ENCODE peak calls at places on chromosomes 7 and 10, in four cellular contexts. M, K, I and B are unnamed samples.

GRCh38 chr7:119452401-119452800 is 820.6 kb upstream of the KCND2 start:
- DNase-seq in M (no peak), K (no peak), I (no peak), B (no peak)

GRCh38 chr7:117997862-117998825 is 124.9 kb upstream of the CTTNBP2 start:
- DNase-seq in M (no peak), K (no peak), I (no peak), B (no peak)

GRCh38 chr10:19479854-19480253 is 336.4 kb upstream of the PLXDC2 start:
- DNase-seq in M (no peak), K (no peak), I (no peak), B (no peak)

GRCh38 chr7:36408589-36408988 is 18.9 kb downstream of the ANLN start:
- DNase-seq in M (no peak), K (no peak), I (no peak), B (no peak)

GRCh38 chr7:55569269-55569663 is 3.0 kb downstream of the VOPP1 start:
- DNase-seq in M (no peak), K (no peak), I (no peak), B (no peak)

GRCh38 chr7:45656431-45656830 is 82.3 kb downstream of the ADCY1 start:
- DNase-seq in M (no peak), K (no peak), I (no peak), B (no peak)

GRCh38 chr10:68086011-68086410 is 10.9 kb upstream of the HERC4 start:
- DNase-seq in M (no peak), K (no peak), I (no peak), B (no peak)

GRCh38 chr10:105875050-105875449 is 1234.0 kb downstream of the SORCS3 start:
- DNase-seq in M (no peak), K (no peak), I (no peak), B (no peak)

GRCh38 chr10:97336942-97337719 is 2.6 kb upstream of the FRAT2 start:
- DNase-seq in M (no peak), K (peak), I (no peak), B (no peak)

GRCh38 chr10:84715911-84716310 is 387.5 kb downstream of the CCSER2 start:
- DNase-seq in M (peak), K (peak), I (peak), B (peak)

DNA sequence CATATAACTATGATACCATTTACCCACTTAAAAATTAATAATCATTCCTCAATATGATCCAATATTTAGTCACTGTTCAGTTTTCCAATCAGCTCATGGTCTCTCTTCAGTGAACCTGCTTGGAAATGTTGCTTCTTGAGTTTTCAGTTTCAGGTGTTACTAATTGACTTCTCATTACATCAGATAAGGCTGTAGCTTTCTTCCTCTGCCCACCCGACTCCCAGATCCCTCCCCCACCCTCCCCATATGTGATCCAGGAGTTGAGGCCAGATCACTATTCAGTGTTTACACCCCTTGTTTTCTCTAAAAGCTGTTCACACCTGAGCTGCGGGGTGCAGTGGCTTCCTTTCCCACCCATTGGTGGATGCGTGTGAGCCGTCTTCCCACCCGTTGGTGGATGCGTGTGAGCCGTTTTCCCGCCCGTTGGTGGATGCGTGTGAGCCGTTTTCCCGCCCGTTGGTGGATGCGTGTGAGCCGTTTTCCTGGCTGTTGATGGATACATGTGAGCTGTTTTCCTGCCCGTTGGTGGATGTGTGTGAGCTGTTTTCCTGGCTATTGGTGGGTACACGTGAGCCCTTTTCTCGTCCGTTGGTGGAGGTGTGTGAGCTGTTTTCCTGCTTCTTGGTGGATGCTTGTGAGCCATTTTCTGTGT is 3.2 kb upstream of the MTG1 start:
- DNase-seq in M (no peak), K (no peak), I (no peak), B (no peak)
- TF ChIP-seq NR3C1 in M (no peak), K (no peak), I (no peak), B (no peak)

GRCh38 chr10:109928393-109928792 is 5.1 kb upstream of the XPNPEP1 start:
- DNase-seq in M (no peak), K (no peak), I (no peak), B (no peak)
- TF ChIP-seq NR3C1 in M (no peak), K (no peak), I (no peak), B (no peak)

GRCh38 chr10:60892571-60892970 is 51.4 kb downstream of the RHOBTB1 start:
- DNase-seq in M (no peak), K (no peak), I (no peak), B (no peak)
- TF ChIP-seq NR3C1 in M (no peak), K (no peak), I (no peak), B (no peak)

GRCh38 chr10:30432631-30433285 is 1.2 kb upstream of the MAP3K8 start:
- DNase-seq in M (no peak), K (no peak), I (peak), B (peak)

GRCh38 chr10:30433286-30433778 is 652 bp upstream of the MAP3K8 start:
- DNase-seq in M (peak), K (peak), I (peak), B (peak)

GRCh38 chr10:30430544-30431298 is 3.3 kb upstream of the MAP3K8 start:
- DNase-seq in M (no peak), K (no peak), I (no peak), B (no peak)

GRCh38 chr10:30433779-30434272 is at the start of gene MAP3K8:
- DNase-seq in M (peak), K (peak), I (peak), B (peak)

DNA sequence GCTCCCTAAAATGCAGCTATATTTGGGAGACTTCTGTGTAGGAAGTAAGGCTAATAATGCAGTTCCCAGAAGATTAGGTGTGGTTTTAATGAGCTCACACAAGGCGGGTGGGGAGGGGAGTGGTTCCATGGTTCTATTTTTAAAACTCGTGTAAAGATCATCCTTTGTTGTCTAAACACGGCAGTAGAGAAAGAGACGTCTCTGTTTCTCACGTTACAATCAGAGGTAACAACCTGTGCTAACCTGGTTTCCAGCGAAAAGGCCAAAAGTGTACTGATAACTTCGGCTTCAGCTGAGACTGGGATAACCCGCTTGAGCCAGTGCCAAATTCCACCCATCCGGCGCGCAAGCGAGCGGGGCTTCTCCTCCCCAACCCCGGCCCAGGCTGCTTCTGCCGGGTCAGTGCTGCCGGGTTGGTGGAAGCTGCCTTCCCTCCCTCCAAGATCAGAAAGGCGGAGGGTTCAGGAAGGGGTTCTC is 2.5 kb upstream of the MAP3K8 start:
- DNase-seq in M (no peak), K (peak), I (peak), B (peak)
- TF ChIP-seq NR3C1 in M (no peak), K (no peak), I (no peak), B (no peak)

DNA sequence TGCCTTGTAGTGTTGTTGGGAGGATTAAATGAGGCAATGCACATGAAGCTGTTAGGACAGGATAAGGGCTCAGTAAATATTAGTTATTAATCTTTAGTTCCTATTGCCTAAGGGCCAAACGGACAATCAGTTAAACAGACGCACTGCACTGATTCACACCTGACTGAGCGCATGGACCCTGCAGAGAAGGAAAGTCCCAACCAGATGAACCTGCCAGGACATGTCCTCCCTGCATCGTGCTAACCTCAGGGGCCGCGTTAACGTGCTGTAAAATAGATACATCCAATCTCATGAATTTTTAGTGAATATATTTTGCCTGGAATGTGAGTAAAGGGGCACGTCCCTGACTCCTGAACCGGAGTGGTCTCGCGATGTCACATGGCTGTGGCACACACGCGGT is 12.4 kb downstream of the ADARB2 start:
- DNase-seq in M (no peak), K (no peak), I (no peak), B (no peak)
- TF ChIP-seq NR3C1 in M (no peak), K (no peak), I (no peak), B (no peak)

GRCh38 chr7:21067216-21067615 is 280.5 kb upstream of the SP8 start:
- DNase-seq in M (no peak), K (no peak), I (no peak), B (no peak)
- TF ChIP-seq NR3C1 in M (no peak), K (no peak), I (no peak), B (no peak)

GRCh38 chr10:6722616-6723004 is 142.5 kb upstream of the PRKCQ start:
- DNase-seq in M (no peak), K (no peak), I (no peak), B (peak)

GRCh38 chr10:6716521-6716920 is 136.4 kb upstream of the PRKCQ start:
- DNase-seq in M (no peak), K (no peak), I (no peak), B (no peak)

GRCh38 chr10:6721480-6721879 is 141.4 kb upstream of the PRKCQ start:
- DNase-seq in M (no peak), K (no peak), I (no peak), B (peak)

GRCh38 chr10:6726924-6727323 is 146.8 kb upstream of the PRKCQ start:
- DNase-seq in M (no peak), K (no peak), I (no peak), B (no peak)

DNA sequence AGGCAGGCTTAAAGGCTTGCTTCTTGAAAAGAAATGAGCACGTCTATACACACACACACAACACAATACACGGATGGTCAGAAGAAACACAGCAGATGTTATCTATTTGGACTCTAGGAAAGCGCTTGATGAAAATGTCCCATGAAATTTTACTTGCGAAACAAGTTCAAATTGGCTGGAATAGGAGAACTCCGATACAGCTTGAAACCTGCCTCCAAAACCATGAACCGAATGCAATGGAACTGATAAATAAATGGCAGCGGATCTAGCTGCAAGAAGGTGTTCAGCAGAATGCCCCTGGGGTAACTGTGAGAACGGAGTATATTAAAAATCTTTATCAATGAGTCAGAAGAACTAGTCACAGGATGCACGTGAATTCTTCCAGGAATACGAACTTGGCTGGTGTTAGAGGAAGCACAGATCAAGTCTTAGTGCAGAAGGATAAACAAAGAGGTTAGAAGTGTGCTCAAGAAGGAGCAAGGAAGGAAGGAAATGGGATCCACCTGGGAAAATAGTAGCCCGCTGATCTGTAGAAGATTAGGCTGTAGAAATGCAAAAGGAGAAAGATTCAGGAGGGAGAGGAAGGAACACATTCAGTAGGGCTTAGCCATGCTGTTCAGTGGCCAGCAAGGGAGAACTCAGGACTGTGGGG is 142.0 kb upstream of the PRKCQ start:
- DNase-seq in M (no peak), K (no peak), I (no peak), B (peak)
- TF ChIP-seq NR3C1 in M (no peak), K (no peak), I (no peak), B (no peak)

GRCh38 chr10:70122742-70123141 is 9.9 kb downstream of the AIFM2 start:
- DNase-seq in M (no peak), K (no peak), I (no peak), B (no peak)
- TF ChIP-seq NR3C1 in M (no peak), K (no peak), I (no peak), B (no peak)